ENCODE peak calls at places on chromosome 19, in five cellular contexts. E, O, X, T and K are unnamed samples.

GRCh38 chr19:10222201-10222890 is 8.8 kb downstream of the S1PR2 start:
- DNase-seq in E (no peak), O (no peak), X (no peak), T (no peak), K (no peak)

GRCh38 chr19:42284066-42284501 is 15.0 kb downstream of the CIC start:
- DNase-seq in E (peak), O (peak), X (peak), T (peak), K (peak)

GRCh38 chr19:1680976-1681375 is 28.6 kb upstream of the TCF3 start:
- DNase-seq in E (no peak), O (no peak), X (no peak), T (no peak), K (no peak)

GRCh38 chr19:47509170-47509847 is 5.6 kb downstream of the NAPA start:
- DNase-seq in E (no peak), O (no peak), X (no peak), T (no peak), K (no peak)

GRCh38 chr19:36092566-36092965 is 18.4 kb upstream of the OVOL3 start:
- DNase-seq in E (no peak), O (no peak), X (no peak), T (no peak), K (no peak)

GRCh38 chr19:44694184-44694579 is 4.8 kb upstream of the CEACAM16 start:
- DNase-seq in E (no peak), O (no peak), X (no peak), T (no peak), K (no peak)

GRCh38 chr19:29878973-29879654 is 62.9 kb upstream of the URI1 start:
- DNase-seq in E (no peak), O (no peak), X (no peak), T (no peak), K (peak)

GRCh38 chr19:16946951-16947940 is 58.4 kb downstream of the F2RL3 start:
- DNase-seq in E (no peak), O (no peak), X (no peak), T (no peak), K (no peak)

GRCh38 chr19:15323496-15324235 is 8.7 kb downstream of the BRD4 start:
- DNase-seq in E (no peak), O (no peak), X (no peak), T (peak), K (no peak)

GRCh38 chr19:16894080-16894479 is 5.3 kb downstream of the F2RL3 start:
- DNase-seq in E (no peak), O (no peak), X (no peak), T (no peak), K (no peak)

GRCh38 chr19:42311612-42312160 is 1.4 kb upstream of the TMEM145 start:
- DNase-seq in E (no peak), O (no peak), X (no peak), T (no peak), K (no peak)